ENCODE peak calls at places on chromosomes 11 and 22, in four cellular contexts. B, S, F and H are unnamed samples.

GRCh38 chr11:70027451-70027850 is 50.7 kb upstream of the ANO1 start:
- DNase-seq in B (no peak), S (no peak), F (no peak), H (no peak)

GRCh38 chr22:45441158-45441557 is 27.7 kb downstream of the RIBC2 start:
- DNase-seq in B (peak; percentile 56), S (peak; percentile 65), F (peak; percentile 77), H (peak; percentile 78)

GRCh38 chr11:93694586-93694985 is 33.1 kb downstream of the CEP295 start:
- DNase-seq in B (no peak), S (no peak), F (no peak), H (no peak)

GRCh38 chr11:94853836-94854235 is 85.7 kb downstream of the AMOTL1 start:
- DNase-seq in B (no peak), S (no peak), F (no peak), H (no peak)

GRCh38 chr11:72037554-72038311 is 39.0 kb downstream of the IL18BP start:
- DNase-seq in B (no peak), S (no peak), F (no peak), H (no peak)

GRCh38 chr11:67562951-67563350 is 20.7 kb upstream of the GSTP1 start:
- DNase-seq in B (no peak), S (no peak), F (no peak), H (no peak)

GRCh38 chr11:10659339-10660216 is 34.0 kb downstream of the IRAG1 start:
- DNase-seq in B (no peak), S (peak; percentile 69), F (no peak), H (peak; percentile 83)

GRCh38 chr11:63999349-64000025 is 13.2 kb downstream of the OTUB1 start:
- DNase-seq in B (peak; percentile 48), S (peak; percentile 67), F (peak; percentile 84), H (peak; percentile 88)

GRCh38 chr11:63814383-63814736 is 1.1 kb downstream of the SPINDOC start:
- DNase-seq in B (no peak), S (no peak), F (no peak), H (peak; percentile 18)

GRCh38 chr11:81224396-81224795 is 1509.3 kb downstream of the FAM181B start:
- DNase-seq in B (no peak), S (no peak), F (no peak), H (no peak)

GRCh38 chr11:22432331-22433065 is 94.3 kb downstream of the SLC17A6 start:
- DNase-seq in B (peak; percentile 64), S (no peak), F (peak; percentile 92), H (no peak)

GRCh38 chr11:8017894-8018741 is 31.0 kb downstream of the EIF3F start:
- DNase-seq in B (no peak), S (peak; percentile 39), F (peak; percentile 43), H (peak; percentile 24)

GRCh38 chr11:61829806-61830205 is 1.7 kb downstream of the FADS2 start:
- DNase-seq in B (no peak), S (no peak), F (no peak), H (no peak)

GRCh38 chr22:37173709-37174108 is 14.3 kb downstream of the C1QTNF6 start:
- DNase-seq in B (no peak), S (no peak), F (no peak), H (no peak)

GRCh38 chr11:74540270-74540669 is 46.7 kb upstream of the LIPT2 start:
- DNase-seq in B (no peak), S (no peak), F (peak; percentile 34), H (no peak)

GRCh38 chr11:20057055-20057943 is 103.0 kb downstream of the DBX1 start:
- DNase-seq in B (no peak), S (no peak), F (no peak), H (no peak)

GRCh38 chr11:132610216-132610615 is 922.1 kb downstream of the OPCML start:
- DNase-seq in B (no peak), S (no peak), F (no peak), H (no peak)

GRCh38 chr22:19691721-19692341 is 22.5 kb upstream of the SEPTIN5 start:
- DNase-seq in B (no peak), S (peak; percentile 45), F (peak; percentile 73), H (peak; percentile 51)

GRCh38 chr11:8250981-8251620 is 12.6 kb downstream of the LMO1 start:
- DNase-seq in B (no peak), S (peak; percentile 37), F (no peak), H (no peak)

GRCh38 chr11:119459293-119459976 is 36.5 kb upstream of the THY1 start:
- DNase-seq in B (no peak), S (no peak), F (no peak), H (no peak)

GRCh38 chr11:22392561-22392960 is 54.4 kb downstream of the SLC17A6 start:
- DNase-seq in B (no peak), S (no peak), F (no peak), H (no peak)

GRCh38 chr11:102580185-102580951 is 44.8 kb downstream of the MMP20 start:
- DNase-seq in B (no peak), S (no peak), F (no peak), H (no peak)

GRCh38 chr22:32255726-32256125 is 579 bp upstream of the SLC5A4 start:
- DNase-seq in B (no peak), S (no peak), F (no peak), H (peak; percentile 19)

GRCh38 chr11:65352783-65353182 is 1.8 kb upstream of the TIGD3 start:
- DNase-seq in B (no peak), S (no peak), F (no peak), H (no peak)

GRCh38 chr11:65298655-65299179 is 15.9 kb upstream of the CDC42EP2 start:
- DNase-seq in B (peak; percentile 77), S (peak; percentile 58), F (no peak), H (peak; percentile 53)

GRCh38 chr11:80586464-80586863 is 1145.6 kb upstream of the TENM4 start:
- DNase-seq in B (no peak), S (no peak), F (no peak), H (no peak)

GRCh38 chr11:16097543-16097942 is 258.8 kb downstream of the SOX6 start:
- DNase-seq in B (no peak), S (peak; percentile 46), F (no peak), H (no peak)

GRCh38 chr11:67448220-67448609 is 4.3 kb downstream of the GPR152 start:
- DNase-seq in B (no peak), S (no peak), F (no peak), H (no peak)

GRCh38 chr11:83392556-83392955 is 106.4 kb upstream of the CCDC90B start:
- DNase-seq in B (no peak), S (no peak), F (no peak), H (no peak)

GRCh38 chr11:116471608-116472007 is 301.2 kb downstream of the BUD13 start:
- DNase-seq in B (no peak), S (no peak), F (no peak), H (peak; percentile 41)

GRCh38 chr11:88421530-88421929 is 84.0 kb upstream of the CTSC start:
- DNase-seq in B (peak; percentile 29), S (no peak), F (peak; percentile 32), H (peak; percentile 19)

GRCh38 chr11:2138436-2139117 is 612 bp downstream of the IGF2 start:
- DNase-seq in B (no peak), S (no peak), F (peak; percentile 56), H (peak; percentile 55)

GRCh38 chr11:68655806-68656205 is 28.5 kb upstream of the GAL start:
- DNase-seq in B (no peak), S (no peak), F (no peak), H (no peak)

GRCh38 chr22:39746600-39747262 is 146.8 kb downstream of the ENTHD1 start:
- DNase-seq in B (no peak), S (no peak), F (no peak), H (no peak)

GRCh38 chr11:15888596-15889345 is 467.6 kb downstream of the SOX6 start:
- DNase-seq in B (no peak), S (no peak), F (no peak), H (no peak)

GRCh38 chr11:19694796-19695345 is 17.8 kb upstream of the NAV2 start:
- DNase-seq in B (no peak), S (no peak), F (no peak), H (no peak)

GRCh38 chr11:119626197-119626909 is 102.6 kb downstream of the NECTIN1 start:
- DNase-seq in B (no peak), S (no peak), F (no peak), H (no peak)

GRCh38 chr11:75288846-75289760 is 48.5 kb downstream of the TPBGL start:
- DNase-seq in B (no peak), S (no peak), F (no peak), H (no peak)

GRCh38 chr11:3642071-3642951 is 519 bp upstream of the ART5 start:
- DNase-seq in B (peak; percentile 84), S (peak; percentile 78), F (peak; percentile 97), H (peak; percentile 95)

DNA sequence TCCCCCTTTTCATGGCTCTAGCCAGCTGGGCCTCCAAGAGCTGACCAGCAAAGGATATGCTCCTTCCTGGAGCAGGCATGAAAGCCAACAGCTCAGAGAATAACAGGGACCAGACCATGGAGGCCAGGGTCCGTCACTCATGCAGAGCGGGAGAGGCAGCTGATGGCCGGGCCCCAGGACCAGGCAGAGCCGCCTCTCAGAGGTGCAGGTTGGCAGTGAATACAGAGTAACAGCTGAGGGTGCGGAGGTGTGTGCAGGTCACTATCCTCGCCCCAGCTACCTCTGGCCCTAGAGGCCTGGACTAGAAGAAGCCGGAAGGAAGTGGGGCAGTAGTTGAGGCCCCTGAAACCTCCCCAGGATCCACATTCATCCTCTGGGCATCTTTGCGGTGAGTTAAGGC is 1377.3 kb downstream of the TBC1D22A start:
- DNase-seq in B (no peak), S (no peak), F (no peak), H (no peak)
- H3K27me3 ChIP-seq in B (peaks cover 10% of the 10 kb centered on the region), S (no peaks in the 10 kb centered on the region), F (no peaks in the 10 kb centered on the region), H (no peaks in the 10 kb centered on the region)

DNA sequence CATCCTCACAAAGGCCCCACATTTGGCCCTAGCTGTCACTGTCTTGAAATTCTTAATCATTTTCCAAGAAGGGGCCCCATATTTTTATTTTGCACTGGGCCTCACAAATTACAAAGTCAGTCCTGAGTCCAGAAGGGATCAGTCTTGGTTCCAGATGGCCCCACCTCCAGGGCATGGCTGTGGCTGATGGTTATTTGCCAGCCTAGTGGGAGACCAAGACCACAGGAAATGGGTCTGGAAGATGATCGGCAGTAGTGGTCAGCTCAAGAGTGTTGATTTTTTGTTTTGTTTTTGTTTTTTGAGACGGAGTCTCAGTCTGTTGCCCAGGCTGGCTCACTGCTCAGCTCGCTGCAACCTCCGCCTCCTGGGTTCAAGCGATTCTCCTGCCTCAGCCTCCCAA is 47.1 kb upstream of the EMID1 start:
- DNase-seq in B (no peak), S (peak; percentile 11), F (no peak), H (no peak)
- H3K27me3 ChIP-seq in B (no peaks in the 10 kb centered on the region), S (no peaks in the 10 kb centered on the region), F (no peaks in the 10 kb centered on the region), H (no peaks in the 10 kb centered on the region)

GRCh38 chr11:13008625-13009475 is at the start of gene RASSF10:
- DNase-seq in B (peak; percentile 81), S (peak; percentile 71), F (peak; percentile 94), H (peak; percentile 88)
- H3K27me3 ChIP-seq in B (peaks cover 68% of the 10 kb centered on the region), S (peaks cover 23% of the 10 kb centered on the region), F (peaks cover 58% of the 10 kb centered on the region), H (peaks cover 56% of the 10 kb centered on the region)

DNA sequence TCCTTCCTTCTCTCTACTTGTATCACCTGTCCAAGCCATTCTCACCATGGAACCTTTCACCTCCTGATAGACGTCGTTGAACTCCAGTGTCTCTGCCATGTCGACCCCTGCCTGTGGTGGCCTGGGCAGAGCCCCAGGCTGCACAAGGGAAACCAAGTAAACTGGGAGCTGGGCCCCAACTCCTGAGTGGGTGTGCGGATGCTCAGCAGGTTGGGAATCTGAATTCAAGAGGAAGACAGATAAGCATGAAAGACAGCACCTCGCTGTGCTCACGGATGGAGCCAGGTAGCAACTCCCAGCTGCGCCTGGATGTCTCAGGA is 709 bp downstream of the SSRP1 start:
- DNase-seq in B (no peak), S (no peak), F (no peak), H (no peak)
- H3K27me3 ChIP-seq in B (no peaks in the 10 kb centered on the region), S (no peaks in the 10 kb centered on the region), F (peaks cover 4% of the 10 kb centered on the region), H (no peaks in the 10 kb centered on the region)